ENCODE peak calls at places on chromosomes 1 and 21, in six cellular contexts. One of them, this sample, is unnamed.

GRCh38 chr1:8661185-8662110 is 156.0 kb downstream of the RERE start:
- DNase-seq in GM13976: peak; percentile 39
- DNase-seq in AG09319: no peak
- DNase-seq in heart right ventricle: peak; percentile 64
- DNase-seq in thoracic aorta: peak; percentile 36
- DNase-seq in cardiac fibroblast: peak; percentile 97
- DNase-seq in this sample: peak; percentile 65

GRCh38 chr1:228337031-228337564 is 69.5 kb downstream of the TRIM11 start:
- DNase-seq in GM13976: no peak
- DNase-seq in AG09319: no peak
- DNase-seq in heart right ventricle: no peak
- DNase-seq in thoracic aorta: no peak
- DNase-seq in cardiac fibroblast: no peak
- DNase-seq in this sample: peak; percentile 8

GRCh38 chr1:150429805-150430204 is 57.4 kb upstream of the TARS2 start:
- DNase-seq in GM13976: peak; percentile 62
- DNase-seq in AG09319: no peak
- DNase-seq in heart right ventricle: no peak
- DNase-seq in thoracic aorta: no peak
- DNase-seq in cardiac fibroblast: peak; percentile 34
- DNase-seq in this sample: no peak

GRCh38 chr1:186055846-186056245 is 319.2 kb downstream of the TPR start:
- DNase-seq in GM13976: no peak
- DNase-seq in AG09319: no peak
- DNase-seq in heart right ventricle: no peak
- DNase-seq in thoracic aorta: no peak
- DNase-seq in cardiac fibroblast: peak; percentile 56
- DNase-seq in this sample: no peak

GRCh38 chr1:209160230-209160629 is 423.3 kb upstream of the CAMK1G start:
- DNase-seq in GM13976: no peak
- DNase-seq in AG09319: no peak
- DNase-seq in heart right ventricle: no peak
- DNase-seq in thoracic aorta: no peak
- DNase-seq in cardiac fibroblast: no peak
- DNase-seq in this sample: no peak

GRCh38 chr1:84757301-84757700 is 67.0 kb upstream of the SSX2IP start:
- DNase-seq in GM13976: no peak
- DNase-seq in AG09319: no peak
- DNase-seq in heart right ventricle: no peak
- DNase-seq in thoracic aorta: no peak
- DNase-seq in cardiac fibroblast: no peak
- DNase-seq in this sample: no peak

GRCh38 chr1:216937491-216937890 is 214.3 kb upstream of the ESRRG start:
- DNase-seq in GM13976: no peak
- DNase-seq in AG09319: no peak
- DNase-seq in heart right ventricle: no peak
- DNase-seq in thoracic aorta: no peak
- DNase-seq in cardiac fibroblast: no peak
- DNase-seq in this sample: no peak

GRCh38 chr1:30732277-30732996 is 9.1 kb upstream of the MATN1 start:
- DNase-seq in GM13976: peak; percentile 77
- DNase-seq in AG09319: no peak
- DNase-seq in heart right ventricle: no peak
- DNase-seq in thoracic aorta: no peak
- DNase-seq in cardiac fibroblast: peak; percentile 9
- DNase-seq in this sample: no peak

GRCh38 chr1:43770111-43770510 is 62.8 kb downstream of the ST3GAL3 start:
- DNase-seq in GM13976: no peak
- DNase-seq in AG09319: no peak
- DNase-seq in heart right ventricle: no peak
- DNase-seq in thoracic aorta: no peak
- DNase-seq in cardiac fibroblast: no peak
- DNase-seq in this sample: no peak

GRCh38 chr1:21610989-21611388 is 58.2 kb downstream of the RAP1GAP start:
- DNase-seq in GM13976: no peak
- DNase-seq in AG09319: no peak
- DNase-seq in heart right ventricle: no peak
- DNase-seq in thoracic aorta: no peak
- DNase-seq in cardiac fibroblast: no peak
- DNase-seq in this sample: no peak

GRCh38 chr1:101344745-101345144 is 107.9 kb downstream of the S1PR1 start:
- DNase-seq in GM13976: no peak
- DNase-seq in AG09319: no peak
- DNase-seq in heart right ventricle: no peak
- DNase-seq in thoracic aorta: no peak
- DNase-seq in cardiac fibroblast: no peak
- DNase-seq in this sample: no peak

GRCh38 chr21:44496900-44497550 is 41.7 kb downstream of the LRRC3 start:
- DNase-seq in GM13976: no peak
- DNase-seq in AG09319: no peak
- DNase-seq in heart right ventricle: no peak
- DNase-seq in thoracic aorta: no peak
- DNase-seq in cardiac fibroblast: no peak
- DNase-seq in this sample: no peak

GRCh38 chr1:56496158-56496557 is 83.2 kb downstream of the PLPP3 start:
- DNase-seq in GM13976: no peak
- DNase-seq in AG09319: no peak
- DNase-seq in heart right ventricle: no peak
- DNase-seq in thoracic aorta: no peak
- DNase-seq in cardiac fibroblast: no peak
- DNase-seq in this sample: no peak

GRCh38 chr1:180953791-180954721 is 41.4 kb downstream of the KIAA1614 start:
- DNase-seq in GM13976: peak; percentile 82
- DNase-seq in AG09319: peak; percentile 45
- DNase-seq in heart right ventricle: peak; percentile 44
- DNase-seq in thoracic aorta: no peak
- DNase-seq in cardiac fibroblast: peak; percentile 55
- DNase-seq in this sample: peak; percentile 85

GRCh38 chr21:45536301-45537081 is 5.7 kb downstream of the SLC19A1 start:
- DNase-seq in GM13976: no peak
- DNase-seq in AG09319: no peak
- DNase-seq in heart right ventricle: no peak
- DNase-seq in thoracic aorta: no peak
- DNase-seq in cardiac fibroblast: no peak
- DNase-seq in this sample: peak; percentile 16

GRCh38 chr1:29810121-29811120 is 574.1 kb downstream of the PTPRU start:
- DNase-seq in GM13976: peak; percentile 9
- DNase-seq in AG09319: no peak
- DNase-seq in heart right ventricle: no peak
- DNase-seq in thoracic aorta: no peak
- DNase-seq in cardiac fibroblast: no peak
- DNase-seq in this sample: no peak

GRCh38 chr1:243731974-243732373 is 118.1 kb downstream of the AKT3 start:
- DNase-seq in GM13976: no peak
- DNase-seq in AG09319: no peak
- DNase-seq in heart right ventricle: no peak
- DNase-seq in thoracic aorta: no peak
- DNase-seq in cardiac fibroblast: no peak
- DNase-seq in this sample: no peak

GRCh38 chr1:81158592-81158991 is 642.1 kb upstream of the ADGRL2 start:
- DNase-seq in GM13976: no peak
- DNase-seq in AG09319: peak; percentile 70
- DNase-seq in heart right ventricle: no peak
- DNase-seq in thoracic aorta: no peak
- DNase-seq in cardiac fibroblast: peak; percentile 52
- DNase-seq in this sample: peak; percentile 28
- TF ChIP-seq CTCF in GM13976: no peak
- TF ChIP-seq CTCF in AG09319: no peak
- TF ChIP-seq CTCF in heart right ventricle: no peak
- TF ChIP-seq CTCF in thoracic aorta: no peak
- TF ChIP-seq CTCF in cardiac fibroblast: no peak
- TF ChIP-seq CTCF in this sample: no peak

GRCh38 chr1:183582021-183582746 is 8.1 kb downstream of the NCF2 start:
- DNase-seq in GM13976: no peak
- DNase-seq in AG09319: no peak
- DNase-seq in heart right ventricle: peak; percentile 26
- DNase-seq in thoracic aorta: no peak
- DNase-seq in cardiac fibroblast: no peak
- DNase-seq in this sample: no peak

GRCh38 chr1:183578846-183579245 is 11.4 kb downstream of the NCF2 start:
- DNase-seq in GM13976: no peak
- DNase-seq in AG09319: no peak
- DNase-seq in heart right ventricle: peak; percentile 13
- DNase-seq in thoracic aorta: no peak
- DNase-seq in cardiac fibroblast: no peak
- DNase-seq in this sample: no peak

GRCh38 chr1:183577897-183578470 is 12.3 kb downstream of the NCF2 start:
- DNase-seq in GM13976: no peak
- DNase-seq in AG09319: no peak
- DNase-seq in heart right ventricle: no peak
- DNase-seq in thoracic aorta: no peak
- DNase-seq in cardiac fibroblast: no peak
- DNase-seq in this sample: no peak

GRCh38 chr1:183583466-183583865 is 6.8 kb downstream of the NCF2 start:
- DNase-seq in GM13976: no peak
- DNase-seq in AG09319: no peak
- DNase-seq in heart right ventricle: no peak
- DNase-seq in thoracic aorta: no peak
- DNase-seq in cardiac fibroblast: peak; percentile 71
- DNase-seq in this sample: no peak

DNA sequence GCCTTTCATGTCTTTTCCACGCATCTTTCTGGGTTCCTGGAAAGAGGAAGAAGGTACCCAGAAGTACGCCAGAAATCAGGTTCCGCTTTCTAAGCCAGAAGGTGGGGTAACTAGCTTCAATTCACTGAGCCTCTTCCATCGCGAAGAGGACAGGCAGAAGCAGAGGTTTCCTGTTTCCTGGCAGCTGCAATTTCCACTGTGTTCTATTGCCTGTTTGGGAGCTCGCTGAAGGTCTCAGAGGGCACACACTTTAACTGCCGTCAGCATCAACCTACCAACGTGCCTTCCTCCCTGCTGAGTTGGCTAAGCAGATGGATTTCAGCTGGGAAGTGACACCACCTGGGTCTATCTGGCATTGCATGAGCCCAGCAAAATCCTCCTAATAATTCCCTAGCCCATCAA is 10.0 kb downstream of the NCF2 start:
- DNase-seq in GM13976: peak; percentile 47
- DNase-seq in AG09319: no peak
- DNase-seq in heart right ventricle: peak; percentile 30
- DNase-seq in thoracic aorta: no peak
- DNase-seq in cardiac fibroblast: peak; percentile 23
- DNase-seq in this sample: no peak
- TF ChIP-seq CTCF in GM13976: peak; percentile 15
- TF ChIP-seq CTCF in AG09319: peak; percentile 13
- TF ChIP-seq CTCF in heart right ventricle: peak; percentile 9
- TF ChIP-seq CTCF in thoracic aorta: no peak
- TF ChIP-seq CTCF in cardiac fibroblast: peak; percentile 22
- TF ChIP-seq CTCF in this sample: no peak

GRCh38 chr1:197903196-197903514 is 725 bp downstream of the C1orf53 start:
- DNase-seq in GM13976: no peak
- DNase-seq in AG09319: no peak
- DNase-seq in heart right ventricle: no peak
- DNase-seq in thoracic aorta: no peak
- DNase-seq in cardiac fibroblast: no peak
- DNase-seq in this sample: no peak
- TF ChIP-seq CTCF in GM13976: no peak
- TF ChIP-seq CTCF in AG09319: no peak
- TF ChIP-seq CTCF in heart right ventricle: no peak
- TF ChIP-seq CTCF in thoracic aorta: no peak
- TF ChIP-seq CTCF in cardiac fibroblast: no peak
- TF ChIP-seq CTCF in this sample: no peak

GRCh38 chr21:31732891-31733520 is 1.1 kb upstream of the SCAF4 start:
- DNase-seq in GM13976: no peak
- DNase-seq in AG09319: no peak
- DNase-seq in heart right ventricle: peak; percentile 7
- DNase-seq in thoracic aorta: no peak
- DNase-seq in cardiac fibroblast: no peak
- DNase-seq in this sample: peak; percentile 41
- TF ChIP-seq CTCF in GM13976: no peak
- TF ChIP-seq CTCF in AG09319: no peak
- TF ChIP-seq CTCF in heart right ventricle: no peak
- TF ChIP-seq CTCF in thoracic aorta: no peak
- TF ChIP-seq CTCF in cardiac fibroblast: no peak
- TF ChIP-seq CTCF in this sample: no peak